ENCODE peak calls at places on chromosome 9, in five cellular contexts. L, U, D, Y and R are unnamed samples.

GRCh38 chr9:27848315-27848714 is 275.0 kb upstream of the C9orf72 start:
- DNase-seq in L (no peak), U (no peak), D (no peak), Y (no peak), R (no peak)

GRCh38 chr9:70136632-70137031 is 93.0 kb downstream of the MAMDC2 start:
- DNase-seq in L (peak; percentile 64), U (no peak), D (no peak), Y (peak; percentile 47), R (peak; percentile 38)

GRCh38 chr9:100125236-100125635 is 26.2 kb downstream of the INVS start:
- DNase-seq in L (no peak), U (no peak), D (no peak), Y (no peak), R (no peak)

GRCh38 chr9:86667307-86667706 is 280.0 kb downstream of the GAS1 start:
- DNase-seq in L (peak; percentile 85), U (no peak), D (no peak), Y (peak; percentile 62), R (peak; percentile 49)

GRCh38 chr9:38622083-38622674 is 1.8 kb upstream of the ANKRD18A start:
- DNase-seq in L (no peak), U (peak; percentile 15), D (peak; percentile 19), Y (no peak), R (no peak)

GRCh38 chr9:37182718-37183117 is 62.3 kb downstream of the ZCCHC7 start:
- DNase-seq in L (no peak), U (no peak), D (no peak), Y (no peak), R (no peak)

GRCh38 chr9:108761530-108762347 is 94.0 kb downstream of the ACTL7B start:
- DNase-seq in L (peak; percentile 38), U (peak; percentile 67), D (peak; percentile 34), Y (peak; percentile 86), R (peak; percentile 88)

GRCh38 chr9:120868339-120868675 is 8.7 kb downstream of the PHF19 start:
- DNase-seq in L (peak; percentile 87), U (no peak), D (no peak), Y (peak; percentile 65), R (no peak)

GRCh38 chr9:126844085-126844484 is 16.4 kb upstream of the ZBTB34 start:
- DNase-seq in L (peak; percentile 73), U (no peak), D (no peak), Y (peak; percentile 67), R (peak; percentile 62)

GRCh38 chr9:33921967-33922895 is 105.3 kb downstream of the UBE2R2 start:
- DNase-seq in L (peak; percentile 14), U (peak; percentile 60), D (no peak), Y (peak; percentile 48), R (peak; percentile 65)

GRCh38 chr9:110807956-110808598 is 139.5 kb downstream of the MUSK start:
- DNase-seq in L (no peak), U (no peak), D (no peak), Y (no peak), R (no peak)

GRCh38 chr9:35797311-35798109 is 6.1 kb downstream of the NPR2 start:
- DNase-seq in L (no peak), U (no peak), D (no peak), Y (no peak), R (no peak)

GRCh38 chr9:32426278-32426939 is 42.0 kb downstream of the ACO1 start:
- DNase-seq in L (peak; percentile 93), U (no peak), D (peak; percentile 65), Y (no peak), R (no peak)

GRCh38 chr9:137415451-137415850 is 7.5 kb downstream of the EXD3 start:
- DNase-seq in L (no peak), U (no peak), D (no peak), Y (no peak), R (no peak)

GRCh38 chr9:5789489-5789888 is 43.4 kb downstream of the ERMP1 start:
- DNase-seq in L (no peak), U (no peak), D (no peak), Y (no peak), R (no peak)

GRCh38 chr9:85223506-85224108 is 518.1 kb downstream of the AGTPBP1 start:
- DNase-seq in L (no peak), U (no peak), D (no peak), Y (peak; percentile 52), R (peak; percentile 58)

GRCh38 chr9:107638922-107639321 is 149.4 kb upstream of the KLF4 start:
- DNase-seq in L (peak; percentile 62), U (no peak), D (no peak), Y (peak; percentile 66), R (peak; percentile 78)

GRCh38 chr9:133075925-133076324 is 14.1 kb downstream of the CEL start:
- DNase-seq in L (peak; percentile 83), U (no peak), D (peak; percentile 3), Y (peak; percentile 91), R (peak; percentile 80)